ENCODE peak calls at places on chromosomes 2 and 18, in seven cellular contexts. One of them, this sample, is unnamed.

GRCh38 chr18:21933931-21934765 is 193.6 kb downstream of the MIB1 start:
- DNase-seq in tibial nerve: no peak
- DNase-seq in CD8-positive, alpha-beta T cell: no peak
- DNase-seq in dorsolateral prefrontal cortex: no peak
- DNase-seq in fibroblast of lung: no peak
- DNase-seq in endodermal cell: peak
- DNase-seq in hepatocyte: no peak
- DNase-seq in this sample: no peak

GRCh38 chr18:62347091-62347506 is 22.0 kb downstream of the TNFRSF11A start:
- DNase-seq in tibial nerve: no peak
- DNase-seq in CD8-positive, alpha-beta T cell: no peak
- DNase-seq in dorsolateral prefrontal cortex: no peak
- DNase-seq in fibroblast of lung: no peak
- DNase-seq in endodermal cell: no peak
- DNase-seq in hepatocyte: no peak
- DNase-seq in this sample: no peak

GRCh38 chr2:104844813-104845551 is 8.9 kb upstream of the POU3F3 start:
- DNase-seq in tibial nerve: no peak
- DNase-seq in CD8-positive, alpha-beta T cell: no peak
- DNase-seq in dorsolateral prefrontal cortex: peak
- DNase-seq in fibroblast of lung: peak
- DNase-seq in endodermal cell: peak
- DNase-seq in hepatocyte: no peak
- DNase-seq in this sample: no peak

GRCh38 chr2:17765423-17765822 is 11.5 kb downstream of the GEN1 start:
- DNase-seq in tibial nerve: no peak
- DNase-seq in CD8-positive, alpha-beta T cell: no peak
- DNase-seq in dorsolateral prefrontal cortex: no peak
- DNase-seq in fibroblast of lung: no peak
- DNase-seq in endodermal cell: no peak
- DNase-seq in hepatocyte: peak
- DNase-seq in this sample: no peak

GRCh38 chr2:7685342-7686015 is 768.3 kb downstream of the RNF144A start:
- DNase-seq in tibial nerve: no peak
- DNase-seq in CD8-positive, alpha-beta T cell: no peak
- DNase-seq in dorsolateral prefrontal cortex: no peak
- DNase-seq in fibroblast of lung: peak
- DNase-seq in endodermal cell: no peak
- DNase-seq in hepatocyte: peak
- DNase-seq in this sample: no peak

GRCh38 chr2:12017499-12018185 is 271.2 kb downstream of the LPIN1 start:
- DNase-seq in tibial nerve: no peak
- DNase-seq in CD8-positive, alpha-beta T cell: no peak
- DNase-seq in dorsolateral prefrontal cortex: no peak
- DNase-seq in fibroblast of lung: no peak
- DNase-seq in endodermal cell: no peak
- DNase-seq in hepatocyte: no peak
- DNase-seq in this sample: no peak

GRCh38 chr2:80151248-80151647 is 153.3 kb downstream of the LRRTM1 start:
- DNase-seq in tibial nerve: no peak
- DNase-seq in CD8-positive, alpha-beta T cell: no peak
- DNase-seq in dorsolateral prefrontal cortex: no peak
- DNase-seq in fibroblast of lung: no peak
- DNase-seq in endodermal cell: no peak
- DNase-seq in hepatocyte: no peak
- DNase-seq in this sample: no peak

GRCh38 chr18:35688757-35689156 is 107.2 kb downstream of the GALNT1 start:
- DNase-seq in tibial nerve: no peak
- DNase-seq in CD8-positive, alpha-beta T cell: no peak
- DNase-seq in dorsolateral prefrontal cortex: no peak
- DNase-seq in fibroblast of lung: no peak
- DNase-seq in endodermal cell: no peak
- DNase-seq in hepatocyte: no peak
- DNase-seq in this sample: no peak

GRCh38 chr18:7684966-7685365 is 117.8 kb downstream of the PTPRM start:
- DNase-seq in tibial nerve: no peak
- DNase-seq in CD8-positive, alpha-beta T cell: no peak
- DNase-seq in dorsolateral prefrontal cortex: no peak
- DNase-seq in fibroblast of lung: peak
- DNase-seq in endodermal cell: no peak
- DNase-seq in hepatocyte: no peak
- DNase-seq in this sample: no peak

GRCh38 chr2:206846331-206846730 is 80.9 kb downstream of the FASTKD2 start:
- DNase-seq in tibial nerve: no peak
- DNase-seq in CD8-positive, alpha-beta T cell: no peak
- DNase-seq in dorsolateral prefrontal cortex: no peak
- DNase-seq in fibroblast of lung: no peak
- DNase-seq in endodermal cell: no peak
- DNase-seq in hepatocyte: no peak
- DNase-seq in this sample: no peak

GRCh38 chr2:54763636-54764291 is 40.3 kb downstream of the EML6 start:
- DNase-seq in tibial nerve: no peak
- DNase-seq in CD8-positive, alpha-beta T cell: no peak
- DNase-seq in dorsolateral prefrontal cortex: no peak
- DNase-seq in fibroblast of lung: no peak
- DNase-seq in endodermal cell: peak
- DNase-seq in hepatocyte: no peak
- DNase-seq in this sample: no peak

GRCh38 chr2:136255648-136256461 is 137.9 kb upstream of the CXCR4 start:
- DNase-seq in tibial nerve: no peak
- DNase-seq in CD8-positive, alpha-beta T cell: no peak
- DNase-seq in dorsolateral prefrontal cortex: no peak
- DNase-seq in fibroblast of lung: no peak
- DNase-seq in endodermal cell: no peak
- DNase-seq in hepatocyte: no peak
- DNase-seq in this sample: no peak

GRCh38 chr2:228768818-228769217 is 502.3 kb downstream of the PID1 start:
- DNase-seq in tibial nerve: peak
- DNase-seq in CD8-positive, alpha-beta T cell: no peak
- DNase-seq in dorsolateral prefrontal cortex: no peak
- DNase-seq in fibroblast of lung: peak
- DNase-seq in endodermal cell: no peak
- DNase-seq in hepatocyte: peak
- DNase-seq in this sample: no peak

GRCh38 chr2:55112229-55113016 is 62.2 kb upstream of the RTN4 start:
- DNase-seq in tibial nerve: peak
- DNase-seq in CD8-positive, alpha-beta T cell: no peak
- DNase-seq in dorsolateral prefrontal cortex: peak
- DNase-seq in fibroblast of lung: peak
- DNase-seq in endodermal cell: no peak
- DNase-seq in hepatocyte: peak
- DNase-seq in this sample: peak

GRCh38 chr2:202140522-202141292 is 67.7 kb downstream of the KIAA2012 start:
- DNase-seq in tibial nerve: no peak
- DNase-seq in CD8-positive, alpha-beta T cell: no peak
- DNase-seq in dorsolateral prefrontal cortex: no peak
- DNase-seq in fibroblast of lung: peak
- DNase-seq in endodermal cell: no peak
- DNase-seq in hepatocyte: no peak
- DNase-seq in this sample: no peak

GRCh38 chr2:217101972-217102371 is 242.1 kb upstream of the TNP1 start:
- DNase-seq in tibial nerve: no peak
- DNase-seq in CD8-positive, alpha-beta T cell: no peak
- DNase-seq in dorsolateral prefrontal cortex: no peak
- DNase-seq in fibroblast of lung: no peak
- DNase-seq in endodermal cell: no peak
- DNase-seq in hepatocyte: no peak
- DNase-seq in this sample: no peak

GRCh38 chr2:95273911-95274290 is 348 bp upstream of the PROM2 start:
- DNase-seq in tibial nerve: no peak
- DNase-seq in CD8-positive, alpha-beta T cell: no peak
- DNase-seq in dorsolateral prefrontal cortex: peak
- DNase-seq in fibroblast of lung: no peak
- DNase-seq in endodermal cell: no peak
- DNase-seq in hepatocyte: no peak
- DNase-seq in this sample: no peak

GRCh38 chr2:15750822-15751221 is 159.2 kb downstream of the DDX1 start:
- DNase-seq in tibial nerve: no peak
- DNase-seq in CD8-positive, alpha-beta T cell: no peak
- DNase-seq in dorsolateral prefrontal cortex: no peak
- DNase-seq in fibroblast of lung: no peak
- DNase-seq in endodermal cell: peak
- DNase-seq in hepatocyte: no peak
- DNase-seq in this sample: peak

GRCh38 chr18:74283646-74284045 is 8.1 kb downstream of the CYB5A start:
- DNase-seq in tibial nerve: no peak
- DNase-seq in CD8-positive, alpha-beta T cell: no peak
- DNase-seq in dorsolateral prefrontal cortex: no peak
- DNase-seq in fibroblast of lung: no peak
- DNase-seq in endodermal cell: peak
- DNase-seq in hepatocyte: no peak
- DNase-seq in this sample: no peak

GRCh38 chr2:21245565-21245964 is 121.8 kb downstream of the TDRD15 start:
- DNase-seq in tibial nerve: no peak
- DNase-seq in CD8-positive, alpha-beta T cell: no peak
- DNase-seq in dorsolateral prefrontal cortex: no peak
- DNase-seq in fibroblast of lung: no peak
- DNase-seq in endodermal cell: no peak
- DNase-seq in hepatocyte: no peak
- DNase-seq in this sample: no peak

GRCh38 chr2:157312866-157313486 is 12.6 kb downstream of the ERMN start:
- DNase-seq in tibial nerve: no peak
- DNase-seq in CD8-positive, alpha-beta T cell: no peak
- DNase-seq in dorsolateral prefrontal cortex: no peak
- DNase-seq in fibroblast of lung: no peak
- DNase-seq in endodermal cell: no peak
- DNase-seq in hepatocyte: no peak
- DNase-seq in this sample: no peak

GRCh38 chr18:26480897-26481795 is 67.2 kb downstream of the KCTD1 start:
- DNase-seq in tibial nerve: no peak
- DNase-seq in CD8-positive, alpha-beta T cell: no peak
- DNase-seq in dorsolateral prefrontal cortex: no peak
- DNase-seq in fibroblast of lung: peak
- DNase-seq in endodermal cell: no peak
- DNase-seq in hepatocyte: peak
- DNase-seq in this sample: no peak

DNA sequence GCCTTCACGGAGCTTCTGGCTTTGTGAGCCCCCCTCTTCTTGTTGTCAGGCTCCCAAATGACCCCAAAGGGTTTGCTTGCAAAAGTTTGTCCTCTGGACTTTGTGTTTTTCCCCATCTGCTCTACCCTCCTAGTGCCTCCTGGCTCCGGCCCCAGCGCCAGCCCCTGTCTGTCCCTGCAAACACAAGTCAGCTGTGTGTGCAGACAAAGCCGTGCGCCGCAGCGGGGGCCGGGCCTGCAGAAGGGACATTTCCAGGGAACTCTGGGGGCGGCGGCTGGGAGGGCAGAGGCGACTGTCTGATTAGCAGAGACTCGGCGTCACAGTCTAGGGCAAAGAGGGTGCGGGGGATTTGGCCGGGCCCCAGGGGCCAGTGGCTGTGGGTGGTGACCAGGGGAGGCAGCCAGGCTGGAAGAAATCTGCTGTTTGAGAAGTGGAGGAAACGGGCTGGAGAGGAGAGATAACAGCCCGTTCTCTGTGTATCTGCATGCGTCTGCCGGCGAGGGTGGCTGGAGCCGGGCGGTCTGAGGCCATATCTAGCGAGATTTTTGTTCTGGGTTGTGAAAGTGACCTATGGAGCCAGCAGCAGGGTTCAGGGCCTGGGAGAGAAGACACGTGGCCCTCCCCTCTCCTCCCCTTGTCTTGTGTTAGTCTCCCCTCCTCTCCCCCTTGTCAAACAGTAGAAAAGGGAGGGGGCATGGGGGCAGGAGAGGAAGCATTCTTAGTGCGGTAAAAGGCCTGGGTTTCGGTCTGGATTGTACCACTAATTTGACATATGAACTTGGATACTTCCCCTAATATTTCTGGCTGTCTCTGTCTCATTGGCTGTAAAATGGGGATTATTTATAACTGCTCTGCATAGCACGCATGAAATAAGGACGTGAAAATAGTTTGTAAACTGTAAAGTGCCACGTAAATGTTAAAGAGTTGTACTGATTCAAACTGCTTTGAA is 169.4 kb downstream of the SMAD7 start:
- DNase-seq in tibial nerve: peak
- DNase-seq in CD8-positive, alpha-beta T cell: no peak
- DNase-seq in dorsolateral prefrontal cortex: peak
- DNase-seq in fibroblast of lung: peak
- DNase-seq in endodermal cell: no peak
- DNase-seq in hepatocyte: peak
- DNase-seq in this sample: peak
- H3K27ac ChIP-seq in tibial nerve: peak
- H3K27ac ChIP-seq in CD8-positive, alpha-beta T cell: no peak
- H3K27ac ChIP-seq in dorsolateral prefrontal cortex: peak
- H3K27ac ChIP-seq in fibroblast of lung: peak
- H3K27ac ChIP-seq in endodermal cell: peak
- H3K27ac ChIP-seq in hepatocyte: peak
- H3K27ac ChIP-seq in this sample: peak

GRCh38 chr18:3261035-3261392 is 919 bp upstream of the MYL12B start:
- DNase-seq in tibial nerve: no peak
- DNase-seq in CD8-positive, alpha-beta T cell: no peak
- DNase-seq in dorsolateral prefrontal cortex: no peak
- DNase-seq in fibroblast of lung: no peak
- DNase-seq in endodermal cell: no peak
- DNase-seq in hepatocyte: no peak
- DNase-seq in this sample: no peak
- H3K4me3 ChIP-seq in tibial nerve: peak
- H3K4me3 ChIP-seq in CD8-positive, alpha-beta T cell: peak
- H3K4me3 ChIP-seq in dorsolateral prefrontal cortex: peak
- H3K4me3 ChIP-seq in fibroblast of lung: peak
- H3K4me3 ChIP-seq in endodermal cell: peak
- H3K4me3 ChIP-seq in hepatocyte: peak
- H3K4me3 ChIP-seq in this sample: peak

DNA sequence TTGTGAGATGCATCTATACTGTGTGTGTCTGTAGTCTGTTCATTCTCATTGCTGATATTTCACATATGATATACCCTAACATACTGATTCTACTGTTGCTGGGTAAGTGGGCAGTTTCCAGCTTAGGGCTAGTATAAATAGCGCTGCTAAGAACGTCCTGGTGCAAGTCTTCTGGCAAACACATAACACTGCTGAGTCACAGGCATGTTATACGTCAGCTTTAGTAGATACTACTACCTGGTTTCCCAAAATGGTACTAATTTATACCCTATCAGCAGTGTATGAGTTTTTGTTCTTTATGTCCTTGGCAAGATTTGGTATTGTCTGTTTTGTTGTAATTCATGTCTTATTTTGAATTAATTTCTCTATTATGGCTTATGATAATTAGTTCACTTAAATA is 1.2 kb upstream of the NPHP1 start:
- DNase-seq in tibial nerve: no peak
- DNase-seq in CD8-positive, alpha-beta T cell: no peak
- DNase-seq in dorsolateral prefrontal cortex: no peak
- DNase-seq in fibroblast of lung: peak
- DNase-seq in endodermal cell: no peak
- DNase-seq in hepatocyte: no peak
- DNase-seq in this sample: no peak
- H3K27ac ChIP-seq in tibial nerve: no peak
- H3K27ac ChIP-seq in CD8-positive, alpha-beta T cell: no peak
- H3K27ac ChIP-seq in dorsolateral prefrontal cortex: no peak
- H3K27ac ChIP-seq in fibroblast of lung: no peak
- H3K27ac ChIP-seq in endodermal cell: no peak
- H3K27ac ChIP-seq in hepatocyte: no peak
- H3K27ac ChIP-seq in this sample: no peak

GRCh38 chr2:33153008-33153407 is 206.3 kb downstream of the LTBP1 start:
- DNase-seq in tibial nerve: no peak
- DNase-seq in CD8-positive, alpha-beta T cell: no peak
- DNase-seq in dorsolateral prefrontal cortex: no peak
- DNase-seq in fibroblast of lung: peak
- DNase-seq in endodermal cell: no peak
- DNase-seq in hepatocyte: no peak
- DNase-seq in this sample: no peak

GRCh38 chr2:33160217-33160616 is 213.5 kb downstream of the LTBP1 start:
- DNase-seq in tibial nerve: no peak
- DNase-seq in CD8-positive, alpha-beta T cell: no peak
- DNase-seq in dorsolateral prefrontal cortex: no peak
- DNase-seq in fibroblast of lung: peak
- DNase-seq in endodermal cell: no peak
- DNase-seq in hepatocyte: no peak
- DNase-seq in this sample: no peak

GRCh38 chr2:33158482-33159003 is 211.8 kb downstream of the LTBP1 start:
- DNase-seq in tibial nerve: no peak
- DNase-seq in CD8-positive, alpha-beta T cell: no peak
- DNase-seq in dorsolateral prefrontal cortex: no peak
- DNase-seq in fibroblast of lung: peak
- DNase-seq in endodermal cell: no peak
- DNase-seq in hepatocyte: no peak
- DNase-seq in this sample: no peak
- H3K4me3 ChIP-seq in tibial nerve: no peak
- H3K4me3 ChIP-seq in CD8-positive, alpha-beta T cell: no peak
- H3K4me3 ChIP-seq in dorsolateral prefrontal cortex: no peak
- H3K4me3 ChIP-seq in fibroblast of lung: no peak
- H3K4me3 ChIP-seq in endodermal cell: no peak
- H3K4me3 ChIP-seq in hepatocyte: no peak
- H3K4me3 ChIP-seq in this sample: no peak

This sample was measured in coronary artery.